ENCODE peak calls at places on chromosomes 12 and 14, in seven cellular contexts. One of them, this sample, is unnamed.
A peak's percentile ranks its signal among the peaks of the same experiment; 100 is the strongest.

GRCh38 chr12:66232258-66232657 is 43.2 kb downstream of the IRAK3 start:
- DNase-seq in uterus: no peak
- DNase-seq in Caco-2: no peak
- DNase-seq in nephron progenitor cell: no peak
- DNase-seq in WERI-Rb-1: no peak
- DNase-seq in ovary: no peak
- DNase-seq in astrocyte of the cerebellum: no peak
- DNase-seq in this sample: no peak

GRCh38 chr12:54215990-54216579 is 27.3 kb upstream of the SMUG1 start:
- DNase-seq in uterus: no peak
- DNase-seq in Caco-2: no peak
- DNase-seq in nephron progenitor cell: no peak
- DNase-seq in WERI-Rb-1: no peak
- DNase-seq in ovary: peak; percentile 68
- DNase-seq in astrocyte of the cerebellum: no peak
- DNase-seq in this sample: no peak

GRCh38 chr14:95320076-95320895 is 578 bp upstream of the CLMN start:
- DNase-seq in uterus: peak; percentile 47
- DNase-seq in Caco-2: no peak
- DNase-seq in nephron progenitor cell: no peak
- DNase-seq in WERI-Rb-1: peak; percentile 21
- DNase-seq in ovary: peak; percentile 58
- DNase-seq in astrocyte of the cerebellum: no peak
- DNase-seq in this sample: no peak

GRCh38 chr14:45201908-45202307 is 51.1 kb downstream of the MIS18BP1 start:
- DNase-seq in uterus: no peak
- DNase-seq in Caco-2: no peak
- DNase-seq in nephron progenitor cell: no peak
- DNase-seq in WERI-Rb-1: peak; percentile 29
- DNase-seq in ovary: no peak
- DNase-seq in astrocyte of the cerebellum: no peak
- DNase-seq in this sample: no peak

GRCh38 chr12:65443038-65443437 is 164.6 kb downstream of the MSRB3 start:
- DNase-seq in uterus: no peak
- DNase-seq in Caco-2: no peak
- DNase-seq in nephron progenitor cell: no peak
- DNase-seq in WERI-Rb-1: no peak
- DNase-seq in ovary: no peak
- DNase-seq in astrocyte of the cerebellum: no peak
- DNase-seq in this sample: no peak

GRCh38 chr14:78697341-78697740 is 527.2 kb downstream of the NRXN3 start:
- DNase-seq in uterus: no peak
- DNase-seq in Caco-2: no peak
- DNase-seq in nephron progenitor cell: no peak
- DNase-seq in WERI-Rb-1: no peak
- DNase-seq in ovary: no peak
- DNase-seq in astrocyte of the cerebellum: peak; percentile 24
- DNase-seq in this sample: no peak

GRCh38 chr14:60646202-60646886 is 2.9 kb downstream of the SIX1 start:
- DNase-seq in uterus: no peak
- DNase-seq in Caco-2: no peak
- DNase-seq in nephron progenitor cell: no peak
- DNase-seq in WERI-Rb-1: no peak
- DNase-seq in ovary: no peak
- DNase-seq in astrocyte of the cerebellum: no peak
- DNase-seq in this sample: no peak

GRCh38 chr12:46535907-46536306 is 163.3 kb upstream of the SLC38A2 start:
- DNase-seq in uterus: no peak
- DNase-seq in Caco-2: peak; percentile 39
- DNase-seq in nephron progenitor cell: no peak
- DNase-seq in WERI-Rb-1: peak; percentile 20
- DNase-seq in ovary: no peak
- DNase-seq in astrocyte of the cerebellum: no peak
- DNase-seq in this sample: no peak

GRCh38 chr14:89276424-89276975 is 140.5 kb downstream of the FOXN3 start:
- DNase-seq in uterus: no peak
- DNase-seq in Caco-2: no peak
- DNase-seq in nephron progenitor cell: no peak
- DNase-seq in WERI-Rb-1: no peak
- DNase-seq in ovary: no peak
- DNase-seq in astrocyte of the cerebellum: peak; percentile 34
- DNase-seq in this sample: peak; percentile 41

GRCh38 chr12:62750941-62751843 is 183.8 kb downstream of the PPM1H start:
- DNase-seq in uterus: no peak
- DNase-seq in Caco-2: no peak
- DNase-seq in nephron progenitor cell: no peak
- DNase-seq in WERI-Rb-1: no peak
- DNase-seq in ovary: no peak
- DNase-seq in astrocyte of the cerebellum: no peak
- DNase-seq in this sample: no peak

GRCh38 chr12:70549340-70550179 is 87.7 kb downstream of the PTPRB start:
- DNase-seq in uterus: no peak
- DNase-seq in Caco-2: no peak
- DNase-seq in nephron progenitor cell: no peak
- DNase-seq in WERI-Rb-1: no peak
- DNase-seq in ovary: no peak
- DNase-seq in astrocyte of the cerebellum: no peak
- DNase-seq in this sample: no peak

GRCh38 chr14:20760950-20761349 is 7.3 kb upstream of the EDDM3B start:
- DNase-seq in uterus: no peak
- DNase-seq in Caco-2: no peak
- DNase-seq in nephron progenitor cell: no peak
- DNase-seq in WERI-Rb-1: no peak
- DNase-seq in ovary: no peak
- DNase-seq in astrocyte of the cerebellum: no peak
- DNase-seq in this sample: no peak

GRCh38 chr12:76455582-76456345 is 103.8 kb downstream of the OSBPL8 start:
- DNase-seq in uterus: no peak
- DNase-seq in Caco-2: no peak
- DNase-seq in nephron progenitor cell: no peak
- DNase-seq in WERI-Rb-1: peak; percentile 15
- DNase-seq in ovary: no peak
- DNase-seq in astrocyte of the cerebellum: peak; percentile 86
- DNase-seq in this sample: no peak

GRCh38 chr12:93361159-93361919 is 16.4 kb upstream of the NUDT4 start:
- DNase-seq in uterus: no peak
- DNase-seq in Caco-2: no peak
- DNase-seq in nephron progenitor cell: no peak
- DNase-seq in WERI-Rb-1: no peak
- DNase-seq in ovary: no peak
- DNase-seq in astrocyte of the cerebellum: peak; percentile 74
- DNase-seq in this sample: no peak

GRCh38 chr12:2944401-2945047 is 14.7 kb upstream of the TEAD4 start:
- DNase-seq in uterus: peak; percentile 50
- DNase-seq in Caco-2: peak; percentile 83
- DNase-seq in nephron progenitor cell: peak; percentile 64
- DNase-seq in WERI-Rb-1: peak; percentile 64
- DNase-seq in ovary: peak; percentile 79
- DNase-seq in astrocyte of the cerebellum: no peak
- DNase-seq in this sample: peak; percentile 32

GRCh38 chr12:105805730-105806390 is 332.9 kb downstream of the NUAK1 start:
- DNase-seq in uterus: no peak
- DNase-seq in Caco-2: no peak
- DNase-seq in nephron progenitor cell: no peak
- DNase-seq in WERI-Rb-1: no peak
- DNase-seq in ovary: no peak
- DNase-seq in astrocyte of the cerebellum: no peak
- DNase-seq in this sample: no peak

GRCh38 chr12:73589220-73589619 is 948.4 kb upstream of the ATXN7L3B start:
- DNase-seq in uterus: no peak
- DNase-seq in Caco-2: no peak
- DNase-seq in nephron progenitor cell: no peak
- DNase-seq in WERI-Rb-1: no peak
- DNase-seq in ovary: no peak
- DNase-seq in astrocyte of the cerebellum: no peak
- DNase-seq in this sample: no peak

GRCh38 chr12:88375301-88375959 is 204.8 kb downstream of the KITLG start:
- DNase-seq in uterus: no peak
- DNase-seq in Caco-2: no peak
- DNase-seq in nephron progenitor cell: no peak
- DNase-seq in WERI-Rb-1: no peak
- DNase-seq in ovary: no peak
- DNase-seq in astrocyte of the cerebellum: no peak
- DNase-seq in this sample: no peak

GRCh38 chr14:80653951-80654350 is 287.6 kb downstream of the CEP128 start:
- DNase-seq in uterus: no peak
- DNase-seq in Caco-2: no peak
- DNase-seq in nephron progenitor cell: no peak
- DNase-seq in WERI-Rb-1: no peak
- DNase-seq in ovary: no peak
- DNase-seq in astrocyte of the cerebellum: no peak
- DNase-seq in this sample: no peak

GRCh38 chr12:114684098-114684869 is at the start of gene TBX3:
- DNase-seq in uterus: peak; percentile 98
- DNase-seq in Caco-2: peak; percentile 99
- DNase-seq in nephron progenitor cell: peak; percentile 94
- DNase-seq in WERI-Rb-1: peak; percentile 89
- DNase-seq in ovary: peak; percentile 95
- DNase-seq in astrocyte of the cerebellum: peak; percentile 99
- DNase-seq in this sample: no peak

GRCh38 chr12:65449400-65449799 is 170.9 kb downstream of the MSRB3 start:
- DNase-seq in uterus: no peak
- DNase-seq in Caco-2: no peak
- DNase-seq in nephron progenitor cell: no peak
- DNase-seq in WERI-Rb-1: no peak
- DNase-seq in ovary: no peak
- DNase-seq in astrocyte of the cerebellum: peak; percentile 4
- DNase-seq in this sample: no peak

GRCh38 chr14:103103461-103104388 is 9.2 kb downstream of the EXOC3L4 start:
- DNase-seq in uterus: no peak
- DNase-seq in Caco-2: peak; percentile 79
- DNase-seq in nephron progenitor cell: no peak
- DNase-seq in WERI-Rb-1: peak; percentile 86
- DNase-seq in ovary: peak; percentile 66
- DNase-seq in astrocyte of the cerebellum: no peak
- DNase-seq in this sample: no peak

GRCh38 chr12:12925383-12925782 is 26.6 kb downstream of the GPRC5D start:
- DNase-seq in uterus: no peak
- DNase-seq in Caco-2: no peak
- DNase-seq in nephron progenitor cell: no peak
- DNase-seq in WERI-Rb-1: no peak
- DNase-seq in ovary: no peak
- DNase-seq in astrocyte of the cerebellum: no peak
- DNase-seq in this sample: no peak

GRCh38 chr12:55698241-55698955 is 9.3 kb downstream of the ITGA7 start:
- DNase-seq in uterus: no peak
- DNase-seq in Caco-2: no peak
- DNase-seq in nephron progenitor cell: no peak
- DNase-seq in WERI-Rb-1: no peak
- DNase-seq in ovary: peak; percentile 19
- DNase-seq in astrocyte of the cerebellum: no peak
- DNase-seq in this sample: no peak

GRCh38 chr12:111685811-111686573 is at the start of the genes ACAD10 and BRAP:
- DNase-seq in uterus: peak; percentile 90
- DNase-seq in Caco-2: peak; percentile 95
- DNase-seq in nephron progenitor cell: peak; percentile 95
- DNase-seq in WERI-Rb-1: peak; percentile 94
- DNase-seq in ovary: peak; percentile 97
- DNase-seq in astrocyte of the cerebellum: peak; percentile 77
- DNase-seq in this sample: peak; percentile 95
- TF ChIP-seq CTCF in uterus: no peak
- TF ChIP-seq CTCF in Caco-2: no peak
- TF ChIP-seq CTCF in nephron progenitor cell: no peak
- TF ChIP-seq CTCF in WERI-Rb-1: no peak
- TF ChIP-seq CTCF in ovary: no peak
- TF ChIP-seq CTCF in astrocyte of the cerebellum: no peak
- TF ChIP-seq CTCF in this sample: no peak

GRCh38 chr12:48069253-48069652 is 36.6 kb downstream of the SENP1 start:
- DNase-seq in uterus: no peak
- DNase-seq in Caco-2: no peak
- DNase-seq in nephron progenitor cell: no peak
- DNase-seq in WERI-Rb-1: no peak
- DNase-seq in ovary: no peak
- DNase-seq in astrocyte of the cerebellum: no peak
- DNase-seq in this sample: no peak
- TF ChIP-seq CTCF in uterus: no peak
- TF ChIP-seq CTCF in Caco-2: no peak
- TF ChIP-seq CTCF in nephron progenitor cell: no peak
- TF ChIP-seq CTCF in WERI-Rb-1: no peak
- TF ChIP-seq CTCF in ovary: no peak
- TF ChIP-seq CTCF in astrocyte of the cerebellum: no peak
- TF ChIP-seq CTCF in this sample: no peak

DNA sequence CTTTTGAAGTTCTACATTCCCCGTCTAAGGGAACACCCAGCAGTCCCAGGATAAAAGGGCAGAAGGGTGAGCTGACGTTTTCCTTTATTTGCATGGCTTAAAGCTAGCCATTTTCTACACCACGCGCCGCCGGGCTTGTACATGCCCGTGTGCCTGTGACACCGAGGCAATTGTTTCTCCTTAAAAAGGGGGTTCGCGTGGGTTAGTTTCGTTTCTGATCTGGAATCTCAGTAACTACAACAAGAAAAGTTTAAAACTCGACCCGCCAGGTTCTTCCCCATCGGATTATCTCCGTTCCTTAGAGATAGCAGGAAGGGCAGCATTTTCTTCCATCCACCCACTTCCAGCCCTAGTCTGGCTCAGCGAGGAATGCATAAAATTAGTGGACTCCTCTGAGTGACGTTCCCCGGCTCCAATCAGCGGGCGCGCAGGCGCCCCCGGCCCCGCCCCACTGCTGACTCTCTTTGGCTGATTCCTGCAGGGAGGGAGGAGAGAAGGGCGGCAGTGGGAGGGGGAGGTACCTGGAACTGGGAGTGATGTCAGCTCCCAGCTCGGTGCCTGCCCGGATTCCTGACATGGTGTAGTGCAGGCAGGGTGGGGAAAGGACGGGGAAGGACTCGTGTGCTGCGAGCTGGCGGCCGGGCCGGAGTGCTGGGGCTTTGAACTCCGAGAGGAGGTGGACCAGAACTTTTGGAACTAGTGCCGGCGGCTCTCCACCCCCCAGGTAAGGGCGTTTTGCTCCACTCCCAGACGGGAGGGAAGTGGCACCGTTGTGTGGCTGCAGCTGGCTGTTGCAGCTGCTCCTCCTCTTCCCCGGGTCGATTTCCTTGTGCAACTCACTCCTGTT is at the start of gene PPFIBP1:
- DNase-seq in uterus: peak; percentile 99
- DNase-seq in Caco-2: peak; percentile 100
- DNase-seq in nephron progenitor cell: peak; percentile 100
- DNase-seq in WERI-Rb-1: peak; percentile 99
- DNase-seq in ovary: peak; percentile 100
- DNase-seq in astrocyte of the cerebellum: peak; percentile 95
- DNase-seq in this sample: peak; percentile 81
- TF ChIP-seq CTCF in uterus: peak; percentile 38
- TF ChIP-seq CTCF in Caco-2: peak; percentile 36
- TF ChIP-seq CTCF in nephron progenitor cell: no peak
- TF ChIP-seq CTCF in WERI-Rb-1: peak; percentile 46
- TF ChIP-seq CTCF in ovary: no peak
- TF ChIP-seq CTCF in astrocyte of the cerebellum: peak; percentile 40
- TF ChIP-seq CTCF in this sample: no peak

DNA sequence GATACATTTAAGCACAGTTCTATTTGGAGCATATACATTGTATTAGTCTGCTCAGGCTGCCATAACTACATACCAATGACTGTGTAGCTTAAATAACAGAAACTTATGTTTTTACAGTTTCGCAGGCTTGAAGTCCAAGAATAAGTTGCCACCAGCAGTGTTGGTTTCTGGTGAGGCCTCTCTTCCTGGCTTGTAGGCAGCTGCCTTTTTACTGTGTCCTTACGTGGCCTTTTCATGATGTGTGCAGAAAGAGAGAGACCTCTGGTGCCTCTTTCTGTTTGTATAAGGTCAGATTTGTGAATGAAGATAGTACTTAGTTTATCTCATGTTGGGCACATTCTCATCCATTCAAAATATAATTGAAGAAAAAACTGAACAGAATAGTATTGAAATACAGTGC is 636.6 kb downstream of the FLRT2 start:
- DNase-seq in uterus: no peak
- DNase-seq in Caco-2: no peak
- DNase-seq in nephron progenitor cell: no peak
- DNase-seq in WERI-Rb-1: no peak
- DNase-seq in ovary: no peak
- DNase-seq in astrocyte of the cerebellum: no peak
- DNase-seq in this sample: no peak
- TF ChIP-seq CTCF in uterus: no peak
- TF ChIP-seq CTCF in Caco-2: no peak
- TF ChIP-seq CTCF in nephron progenitor cell: no peak
- TF ChIP-seq CTCF in WERI-Rb-1: no peak
- TF ChIP-seq CTCF in ovary: no peak
- TF ChIP-seq CTCF in astrocyte of the cerebellum: no peak
- TF ChIP-seq CTCF in this sample: no peak